ENCODE peak calls at places on chromosome 7, in four cellular contexts. D is SK-N-SH, R is HepG2, H is GM12878. P is an unnamed sample. For H3K9me3, the result is how much of the 10 kb centered on the place peaks cover.

GRCh38 chr7:75667938-75668337 is 70.8 kb downstream of the HIP1 start:
- DNase-seq in R (no peak), H (no peak), D (no peak), P (no peak)

GRCh38 chr7:38977658-38978057 is at the start of gene POU6F2:
- DNase-seq in D (no peak), H (no peak), R (no peak), P (no peak)

GRCh38 chr7:26633557-26633956 is 230.8 kb downstream of the SKAP2 start:
- DNase-seq in D (no peak), R (no peak), H (no peak), P (no peak)

GRCh38 chr7:38669965-38670520 is 38.9 kb upstream of the AMPH start:
- DNase-seq in D (no peak), H (no peak), R (no peak), P (no peak)

GRCh38 chr7:23012797-23013714 is 874 bp downstream of the HYCC1 start:
- DNase-seq in H (no peak), R (peak), D (peak), P (no peak)

GRCh38 chr7:12052211-12052610 is 158.9 kb upstream of the TMEM106B start:
- DNase-seq in R (no peak), D (no peak), H (no peak), P (no peak)

GRCh38 chr7:123538189-123538714 is 3.9 kb upstream of the IQUB start:
- DNase-seq in H (no peak), D (no peak), R (no peak), P (no peak)

GRCh38 chr7:151063212-151063561 is 3.8 kb downstream of the SLC4A2 start:
- DNase-seq in R (peak), D (no peak), H (no peak), P (no peak)

GRCh38 chr7:15503603-15504280 is 58.1 kb downstream of the AGMO start:
- DNase-seq in R (no peak), H (no peak), D (no peak), P (no peak)

GRCh38 chr7:48299580-48300169 is 128.4 kb downstream of the ABCA13 start:
- DNase-seq in H (peak), R (peak), D (peak), P (peak)

GRCh38 chr7:143322646-143323343 is 6.9 kb downstream of the CLCN1 start:
- DNase-seq in D (peak), R (no peak), H (no peak), P (no peak)

GRCh38 chr7:7699970-7700369 is 18.4 kb downstream of the RPA3 start:
- DNase-seq in D (no peak), R (no peak), H (no peak), P (no peak)

GRCh38 chr7:1536768-1537630 is 6.5 kb downstream of the MAFK start:
- DNase-seq in H (no peak), R (peak), D (peak), P (peak)

GRCh38 chr7:66460921-66461361 is 167.7 kb upstream of the KCTD7 start:
- DNase-seq in H (no peak), D (no peak), R (no peak), P (no peak)

GRCh38 chr7:47329320-47329926 is 252.5 kb downstream of the TNS3 start:
- DNase-seq in H (no peak), R (no peak), D (no peak), P (no peak)

GRCh38 chr7:24702674-24703235 is 54.5 kb downstream of the GSDME start:
- DNase-seq in D (no peak), R (no peak), H (no peak), P (no peak)

GRCh38 chr7:54858008-54858692 is 99.1 kb upstream of the SEC61G start:
- DNase-seq in D (no peak), R (no peak), H (no peak), P (peak)

GRCh38 chr7:73894851-73895441 is 34.0 kb downstream of the TMEM270 start:
- DNase-seq in H (no peak), D (peak), R (no peak), P (no peak)

GRCh38 chr7:2926898-2927405 is 82.8 kb upstream of the GNA12 start:
- DNase-seq in H (no peak), D (peak), R (no peak), P (no peak)

GRCh38 chr7:121030308-121030707 is 41.8 kb downstream of the CPED1 start:
- DNase-seq in H (no peak), D (no peak), R (no peak), P (no peak)

GRCh38 chr7:55086413-55087201 is 67.8 kb downstream of the EGFR start:
- DNase-seq in H (peak), R (peak), D (peak), P (no peak)

GRCh38 chr7:2782565-2782964 is 61.5 kb downstream of the GNA12 start:
- DNase-seq in R (no peak), H (no peak), D (no peak), P (no peak)

GRCh38 chr7:143279186-143280098 is 5.3 kb upstream of the TMEM139 start:
- DNase-seq in D (no peak), R (peak), H (no peak), P (no peak)

GRCh38 chr7:42947531-42947930 is 15.4 kb downstream of the MRPL32 start:
- DNase-seq in D (no peak), R (no peak), H (no peak), P (no peak)

GRCh38 chr7:37065779-37066271 is 341.5 kb upstream of the AOAH start:
- DNase-seq in R (no peak), H (peak), D (no peak), P (no peak)

GRCh38 chr7:131843862-131844261 is 287.4 kb upstream of the PODXL start:
- DNase-seq in H (no peak), D (peak), R (no peak), P (no peak)

GRCh38 chr7:28407643-28408042 is 4.7 kb upstream of the CREB5 start:
- DNase-seq in H (no peak), R (no peak), D (peak), P (no peak)

GRCh38 chr7:412731-413356 is 106.8 kb downstream of the PDGFA start:
- DNase-seq in D (no peak), R (no peak), H (no peak), P (no peak)

GRCh38 chr7:416761-417624 is 102.7 kb downstream of the PDGFA start:
- DNase-seq in H (no peak), R (no peak), D (peak), P (no peak)

GRCh38 chr7:415646-416525 is 103.8 kb downstream of the PDGFA start:
- DNase-seq in D (peak), H (no peak), R (no peak), P (no peak)

GRCh38 chr7:412313-412710 is 107.3 kb downstream of the PDGFA start:
- DNase-seq in H (no peak), D (peak), R (no peak), P (no peak)

GRCh38 chr7:414681-415560 is 104.7 kb downstream of the PDGFA start:
- DNase-seq in H (no peak), D (peak), R (no peak), P (no peak)
- H3K9me3 ChIP-seq in H (under half), D (under half), R (under half), P (under half)

GRCh38 chr7:104843198-104843597 is 170.8 kb upstream of the KMT2E start:
- DNase-seq in H (no peak), D (no peak), R (no peak), P (no peak)

GRCh38 chr7:104841798-104842197 is 172.2 kb upstream of the KMT2E start:
- DNase-seq in H (no peak), D (no peak), R (no peak), P (no peak)

GRCh38 chr7:104839842-104840241 is 174.2 kb upstream of the KMT2E start:
- DNase-seq in D (no peak), R (no peak), H (no peak), P (no peak)

GRCh38 chr7:104848386-104848990 is 165.5 kb upstream of the KMT2E start:
- DNase-seq in D (peak), R (peak), H (no peak), P (peak)

GRCh38 chr7:104845541-104845940 is 168.5 kb upstream of the KMT2E start:
- DNase-seq in H (no peak), D (no peak), R (no peak), P (no peak)
- TF ChIP-seq YY1 in H (no peak), D (no peak), R (no peak), P (no peak)

DNA sequence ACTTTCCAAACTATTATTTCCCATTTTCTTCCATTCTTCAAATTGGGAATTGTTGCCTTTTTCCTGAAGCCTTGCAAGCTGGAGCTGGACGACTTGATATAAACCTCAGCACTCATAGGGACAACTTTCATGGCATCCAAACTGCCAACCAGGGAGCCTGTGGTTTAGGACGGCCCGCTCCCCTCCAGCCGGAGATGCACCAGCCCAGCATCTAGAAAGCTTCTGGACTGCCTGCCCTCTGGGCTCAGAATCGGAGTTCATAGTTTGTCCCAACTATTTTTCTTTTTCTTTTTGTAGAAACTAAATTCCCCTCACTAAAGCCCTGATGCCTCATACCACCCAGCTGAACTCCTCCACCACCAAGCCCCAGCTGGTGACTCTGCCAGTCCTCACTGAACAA is 200.3 kb downstream of the DNAJB6 start:
- DNase-seq in R (no peak), H (no peak), D (no peak), P (no peak)
- H3K9me3 ChIP-seq in R (under half), H (under half), D (under half), P (under half)

DNA sequence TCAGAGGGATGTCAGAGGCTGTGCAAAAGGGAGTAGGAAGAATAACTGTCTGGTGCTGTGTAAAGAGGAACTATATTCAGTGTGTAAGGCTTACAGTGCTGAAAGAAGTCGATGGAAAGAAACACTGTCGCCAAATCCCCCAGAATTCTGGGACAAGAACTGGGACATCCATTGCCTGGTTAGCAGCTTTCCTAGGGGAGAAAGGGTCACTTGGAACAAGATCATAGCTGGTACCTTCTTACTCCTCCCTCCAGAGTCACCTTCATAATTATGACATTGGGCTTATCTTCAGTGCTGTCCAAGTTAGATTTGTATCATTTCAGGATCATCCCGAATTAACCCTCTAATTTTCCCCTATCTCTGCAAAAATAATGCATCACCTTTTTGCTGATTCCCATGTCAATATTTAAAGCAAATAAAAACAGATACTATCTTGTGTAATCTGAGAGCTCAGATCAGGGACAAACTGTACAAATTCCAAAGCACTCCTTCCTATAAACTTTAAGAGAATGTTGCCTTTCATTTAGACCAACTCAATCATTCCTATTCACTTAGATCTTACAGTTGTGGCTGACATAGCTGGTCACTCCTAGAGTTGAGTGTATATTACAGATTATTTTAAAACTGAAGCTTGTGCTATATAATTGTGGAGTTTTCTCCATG is 96.5 kb downstream of the DNAH11 start:
- DNase-seq in R (no peak), D (no peak), H (no peak), P (no peak)
- TF ChIP-seq YY1 in R (no peak), D (no peak), H (no peak), P (no peak)

DNA sequence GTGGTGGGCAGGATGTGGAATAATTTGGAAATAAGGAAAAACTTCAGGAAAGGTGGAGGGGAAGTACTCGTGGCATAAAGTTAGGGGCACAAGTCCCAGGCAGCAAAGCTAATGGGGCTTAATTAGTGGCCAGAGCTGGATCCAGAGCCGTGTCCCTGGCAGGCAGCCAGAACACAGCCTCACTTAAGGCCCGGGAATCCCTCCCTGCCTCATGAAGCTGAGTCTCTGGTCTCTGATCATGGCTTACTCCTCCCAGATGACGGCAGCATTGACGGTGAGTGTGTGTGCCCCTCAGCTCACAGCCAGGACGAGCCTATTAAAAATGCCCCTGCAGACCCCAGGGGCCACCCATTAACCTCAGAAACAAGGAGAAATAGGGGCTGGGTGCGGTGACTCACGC is 48.2 kb upstream of the NPTX2 start:
- DNase-seq in H (no peak), D (peak), R (no peak), P (no peak)
- H3K9me3 ChIP-seq in H (under half), D (under half), R (under half), P (under half)

GRCh38 chr7:98199131-98199530 is 12.1 kb upstream of the BHLHA15 start:
- DNase-seq in R (no peak), H (no peak), D (no peak), P (no peak)
- TF ChIP-seq YY1 in R (no peak), H (no peak), D (no peak), P (no peak)

GRCh38 chr7:157667731-157668130 is 330.9 kb downstream of the DNAJB6 start:
- DNase-seq in H (no peak), D (no peak), R (no peak), P (no peak)

GRCh38 chr7:157669768-157670345 is 333.1 kb downstream of the DNAJB6 start:
- DNase-seq in R (no peak), D (no peak), H (no peak), P (no peak)

GRCh38 chr7:157667261-157667660 is 330.5 kb downstream of the DNAJB6 start:
- DNase-seq in R (no peak), H (no peak), D (no peak), P (no peak)

GRCh38 chr7:157668884-157669767 is 332.3 kb downstream of the DNAJB6 start:
- DNase-seq in D (no peak), H (no peak), R (no peak), P (no peak)

GRCh38 chr7:157668221-157668883 is 331.5 kb downstream of the DNAJB6 start:
- DNase-seq in R (no peak), H (no peak), D (peak), P (no peak)
- H3K9me3 ChIP-seq in R (under half), H (under half), D (under half), P (under half)

DNA sequence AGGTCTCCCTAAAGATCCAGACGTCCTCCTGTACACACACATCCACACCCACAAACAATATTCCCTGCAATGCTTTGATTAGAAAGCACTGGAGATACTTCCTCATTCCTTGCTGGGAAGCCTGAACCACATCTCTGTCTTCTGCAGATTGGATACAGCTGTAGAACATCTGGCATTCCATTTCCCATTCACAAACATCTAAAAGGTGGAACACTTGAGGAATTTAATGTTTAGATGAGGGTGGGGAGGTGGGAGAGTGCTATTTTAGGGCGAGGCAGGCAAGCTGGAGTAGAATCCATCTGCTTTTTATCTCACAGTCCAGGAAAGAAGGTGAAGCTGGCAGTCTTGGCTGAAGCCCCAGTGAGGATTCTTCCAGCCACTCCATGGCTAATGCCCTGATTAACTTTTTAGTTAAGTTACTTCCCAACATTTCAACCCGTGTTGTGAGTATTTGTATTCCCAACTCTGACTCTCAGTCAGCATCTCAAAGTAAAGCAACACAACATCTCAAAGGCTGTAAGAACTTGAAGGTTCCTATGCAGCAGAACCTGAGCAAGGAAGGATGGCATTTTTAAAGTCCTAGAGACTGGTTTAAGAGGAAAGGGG is 46.1 kb downstream of the CYTH3 start:
- DNase-seq in H (no peak), R (no peak), D (no peak), P (no peak)
- TF ChIP-seq YY1 in H (no peak), R (no peak), D (no peak), P (no peak)

GRCh38 chr7:158529181-158530096 is 58.2 kb downstream of the PTPRN2 start:
- DNase-seq in R (no peak), D (peak), H (no peak), P (no peak)
- H3K9me3 ChIP-seq in R (under half), D (under half), H (under half), P (under half)